ENCODE peak calls at places on chromosomes 1 and 21, in nine cellular contexts. F is GM23248, U is left ventricle myocardium inferior, K is tibial artery, A is ascending aorta, H is prostate gland, N is heart right ventricle, I is AG10803, J is heart left ventricle. X is an unnamed sample.

GRCh38 chr1:224406216-224406615 is 28.4 kb downstream of the WDR26 start:
- DNase-seq in F (peak), U (no peak), K (no peak), A (no peak), H (no peak), N (no peak), I (peak), J (no peak), X (no peak)

GRCh38 chr1:24584103-24584764 is 28.3 kb downstream of the NCMAP start:
- DNase-seq in F (no peak), U (peak), K (no peak), A (no peak), H (no peak), N (no peak), I (no peak), J (peak), X (peak)

GRCh38 chr1:85581802-85582686 is 1.5 kb downstream of the CCN1 start:
- DNase-seq in F (peak), U (peak), K (no peak), A (no peak), H (peak), N (no peak), I (peak), J (peak), X (peak)

GRCh38 chr1:27538793-27539192 is 48.8 kb upstream of the WASF2 start:
- DNase-seq in F (peak), U (no peak), K (no peak), A (no peak), H (no peak), N (no peak), I (peak), J (no peak), X (no peak)

GRCh38 chr1:119469741-119470140 is 37.3 kb upstream of the HSD3B1 start:
- DNase-seq in F (no peak), U (no peak), K (no peak), A (no peak), H (no peak), N (no peak), I (no peak), J (no peak), X (no peak)

GRCh38 chr1:108852141-108852540 is 4.8 kb downstream of the AKNAD1 start:
- DNase-seq in F (peak), U (no peak), K (no peak), A (no peak), H (no peak), N (no peak), I (peak), J (no peak), X (no peak)

GRCh38 chr1:171781167-171781875 is at the start of gene METTL13:
- DNase-seq in F (peak), U (peak), K (peak), A (peak), H (peak), N (peak), I (peak), J (peak), X (peak)

GRCh38 chr1:37831109-37831508 is 23.1 kb upstream of the YRDC start:
- DNase-seq in F (no peak), U (no peak), K (no peak), A (no peak), H (no peak), N (no peak), I (no peak), J (no peak), X (no peak)

GRCh38 chr1:75514270-75514669 is 96.6 kb downstream of the SLC44A5 start:
- DNase-seq in F (peak), U (no peak), K (no peak), A (no peak), H (no peak), N (no peak), I (no peak), J (no peak), X (no peak)

GRCh38 chr1:46659307-46659870 is 8.8 kb downstream of the ATPAF1 start:
- DNase-seq in F (no peak), U (no peak), K (no peak), A (no peak), H (no peak), N (no peak), I (no peak), J (no peak), X (no peak)

GRCh38 chr1:94542088-94542671 is 621 bp upstream of the F3 start:
- DNase-seq in F (peak), U (peak), K (peak), A (no peak), H (no peak), N (peak), I (peak), J (peak), X (peak)

GRCh38 chr1:232844791-232845190 is 39.6 kb downstream of the MAP10 start:
- DNase-seq in F (peak), U (no peak), K (no peak), A (no peak), H (no peak), N (no peak), I (peak), J (no peak), X (no peak)

GRCh38 chr1:223230161-223230881 is 87.3 kb upstream of the TLR5 start:
- DNase-seq in F (peak), U (no peak), K (no peak), A (no peak), H (no peak), N (no peak), I (peak), J (no peak), X (no peak)

GRCh38 chr1:226628624-226629155 is 80.1 kb downstream of the STUM start:
- DNase-seq in F (no peak), U (no peak), K (peak), A (peak), H (no peak), N (no peak), I (no peak), J (no peak), X (no peak)

GRCh38 chr1:175023043-175023921 is at the start of gene MRPS14:
- DNase-seq in F (peak), U (peak), K (peak), A (peak), H (peak), N (peak), I (peak), J (peak), X (peak)

GRCh38 chr1:184686540-184686939 is 68.1 kb downstream of the EDEM3 start:
- DNase-seq in F (no peak), U (no peak), K (peak), A (no peak), H (no peak), N (no peak), I (no peak), J (no peak), X (no peak)

GRCh38 chr1:39196244-39197215 is 8.0 kb upstream of the MACF1 start:
- DNase-seq in F (peak), U (no peak), K (no peak), A (no peak), H (no peak), N (no peak), I (peak), J (no peak), X (no peak)

GRCh38 chr1:186535388-186536133 is 74.6 kb upstream of the PDC start:
- DNase-seq in F (peak), U (no peak), K (no peak), A (no peak), H (no peak), N (no peak), I (peak), J (no peak), X (no peak)

GRCh38 chr1:181990730-181991129 is 70.8 kb downstream of the ZNF648 start:
- DNase-seq in F (no peak), U (no peak), K (no peak), A (no peak), H (no peak), N (no peak), I (no peak), J (no peak), X (no peak)

GRCh38 chr21:28832013-28832714 is 160.5 kb downstream of the LTN1 start:
- DNase-seq in F (peak), U (no peak), K (no peak), A (no peak), H (no peak), N (no peak), I (peak), J (no peak), X (no peak)

GRCh38 chr1:31299365-31299764 is 2.5 kb downstream of the ZCCHC17 start:
- DNase-seq in F (peak), U (no peak), K (no peak), A (no peak), H (no peak), N (no peak), I (peak), J (no peak), X (no peak)

GRCh38 chr1:228408869-228409805 is 2.5 kb upstream of the TRIM11 start:
- DNase-seq in F (no peak), U (no peak), K (no peak), A (no peak), H (no peak), N (no peak), I (no peak), J (no peak), X (no peak)

GRCh38 chr1:192983349-192983980 is 75.7 kb downstream of the UCHL5 start:
- DNase-seq in F (no peak), U (no peak), K (no peak), A (no peak), H (no peak), N (no peak), I (no peak), J (no peak), X (no peak)

GRCh38 chr1:65247419-65248359 is 61.7 kb upstream of the DNAJC6 start:
- DNase-seq in F (peak), U (no peak), K (no peak), A (no peak), H (no peak), N (no peak), I (peak), J (peak), X (no peak)

GRCh38 chr1:52633291-52633754 is 355 bp downstream of the SHISAL2A start:
- DNase-seq in F (peak), U (no peak), K (no peak), A (no peak), H (no peak), N (peak), I (no peak), J (no peak), X (no peak)

GRCh38 chr1:247411583-247412295 is 4.2 kb upstream of the NLRP3 start:
- DNase-seq in F (no peak), U (no peak), K (no peak), A (no peak), H (no peak), N (no peak), I (no peak), J (no peak), X (no peak)

GRCh38 chr1:100719490-100719889 is at the start of gene VCAM1:
- DNase-seq in F (no peak), U (no peak), K (no peak), A (no peak), H (no peak), N (no peak), I (no peak), J (peak), X (no peak)

GRCh38 chr1:29487291-29487690 is 251.0 kb downstream of the PTPRU start:
- DNase-seq in F (no peak), U (no peak), K (no peak), A (no peak), H (no peak), N (no peak), I (no peak), J (no peak), X (no peak)

GRCh38 chr21:16195896-16196443 is 466.2 kb downstream of the USP25 start:
- DNase-seq in F (peak), U (no peak), K (no peak), A (no peak), H (no peak), N (no peak), I (no peak), J (no peak), X (no peak)

GRCh38 chr1:160665330-160666078 is 18.7 kb upstream of the SLAMF1 start:
- DNase-seq in F (no peak), U (peak), K (no peak), A (no peak), H (no peak), N (peak), I (no peak), J (peak), X (peak)
- H3K4me3 ChIP-seq in F (no peak), U (no peak), K (no peak), A (no peak), H (no peak), N (no peak), I (no peak), J (no peak), X (no peak)

DNA sequence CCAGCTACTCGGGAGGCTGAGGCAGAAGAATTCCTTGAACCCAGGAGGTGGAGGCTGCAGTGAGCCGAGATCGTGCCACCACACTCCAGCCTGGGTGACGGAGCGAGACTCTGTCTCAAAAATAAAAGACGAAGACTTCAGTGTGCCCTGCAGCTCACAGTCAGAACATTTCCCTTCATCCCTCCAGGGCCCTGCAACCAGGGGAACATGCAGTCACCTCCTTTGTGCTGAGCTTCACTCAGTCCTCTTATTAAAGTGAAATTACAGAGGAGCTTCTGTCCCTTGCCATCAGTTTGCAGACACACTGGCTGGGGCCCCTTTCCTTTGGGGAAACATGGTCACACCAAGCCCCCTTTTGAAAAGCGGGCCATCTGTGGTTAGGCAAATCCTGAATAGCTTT is 24.2 kb downstream of the FHAD1 start:
- DNase-seq in F (no peak), U (no peak), K (no peak), A (no peak), H (no peak), N (no peak), I (no peak), J (no peak), X (no peak)
- H3K4me3 ChIP-seq in F (no peak), U (no peak), K (no peak), A (no peak), H (no peak), N (no peak), I (no peak), J (no peak), X (no peak)

DNA sequence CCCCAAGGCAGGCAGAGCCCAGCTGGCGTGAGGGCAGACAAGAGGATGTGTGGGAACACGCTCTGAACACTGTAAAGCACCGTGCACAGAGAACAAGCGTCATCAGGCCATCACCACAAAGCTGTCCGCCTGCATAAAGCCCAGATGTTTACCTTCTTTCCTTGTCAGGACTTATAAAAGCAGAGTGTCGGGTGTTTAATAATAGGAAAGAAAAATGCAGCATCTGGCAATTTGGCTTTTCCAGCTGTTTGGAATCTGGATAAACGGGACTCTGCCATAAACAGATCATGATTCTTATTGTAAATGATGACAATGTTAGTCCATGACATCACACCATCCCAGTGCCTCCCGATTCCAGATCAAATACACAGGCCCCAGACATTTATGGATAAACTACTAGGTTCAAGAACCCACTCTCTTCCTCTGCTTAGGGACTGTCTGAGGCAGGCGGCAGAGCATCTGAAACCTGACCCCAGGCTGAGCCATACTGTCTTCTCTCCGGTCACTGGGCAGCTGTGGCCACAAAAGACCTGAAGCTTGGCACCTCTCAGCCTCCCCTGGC is 4.2 kb downstream of the GLIS1 start:
- DNase-seq in F (peak), U (no peak), K (no peak), A (no peak), H (no peak), N (no peak), I (peak), J (no peak), X (no peak)
- H3K4me3 ChIP-seq in F (no peak), U (no peak), K (no peak), A (no peak), H (no peak), N (no peak), I (no peak), J (no peak), X (no peak)

GRCh38 chr1:111506561-111506960 is 3.1 kb upstream of the ADORA3 start:
- DNase-seq in F (no peak), U (no peak), K (no peak), A (no peak), H (no peak), N (no peak), I (no peak), J (no peak), X (no peak)
- H3K4me3 ChIP-seq in F (no peak), U (no peak), K (no peak), A (no peak), H (no peak), N (no peak), I (no peak), J (no peak), X (no peak)

GRCh38 chr1:167631987-167632680 is 2.1 kb downstream of the RCSD1 start:
- DNase-seq in F (no peak), U (no peak), K (no peak), A (no peak), H (no peak), N (no peak), I (no peak), J (peak), X (no peak)

GRCh38 chr1:167630568-167631385 is 745 bp downstream of the RCSD1 start:
- DNase-seq in F (no peak), U (no peak), K (no peak), A (no peak), H (no peak), N (no peak), I (no peak), J (no peak), X (no peak)

GRCh38 chr1:167633258-167633944 is 3.4 kb downstream of the RCSD1 start:
- DNase-seq in F (no peak), U (no peak), K (no peak), A (no peak), H (no peak), N (no peak), I (no peak), J (no peak), X (no peak)

GRCh38 chr1:167629681-167630567 is at the start of gene RCSD1:
- DNase-seq in F (peak), U (peak), K (no peak), A (no peak), H (no peak), N (peak), I (no peak), J (peak), X (no peak)

DNA sequence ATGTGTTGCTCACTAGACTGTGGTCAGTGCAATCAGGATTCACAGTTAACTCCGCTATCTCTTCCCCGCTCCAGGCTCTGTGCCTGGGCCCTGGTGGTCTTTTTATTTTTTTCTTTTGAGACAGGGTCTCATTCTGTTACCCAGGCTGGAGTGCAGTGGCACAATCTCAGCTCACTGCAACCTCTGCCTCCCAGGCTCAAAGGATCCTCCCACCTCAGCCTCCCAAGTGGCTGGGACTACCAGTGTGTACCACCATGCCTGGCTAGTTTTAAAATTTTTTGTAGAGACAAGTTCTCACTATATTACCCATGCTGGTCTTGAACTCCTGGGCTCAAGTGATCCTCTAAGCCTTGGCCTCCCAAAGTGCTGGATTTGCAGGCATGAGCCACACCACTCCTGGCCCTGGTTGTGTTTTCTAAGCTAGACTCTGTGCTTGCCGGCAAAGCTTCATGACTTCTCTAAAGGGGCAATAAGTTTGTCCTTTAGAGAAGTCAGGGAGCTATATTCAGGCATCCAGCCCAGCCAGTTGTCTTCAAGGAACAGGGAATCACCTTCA is 1.4 kb downstream of the RCSD1 start:
- DNase-seq in F (no peak), U (no peak), K (no peak), A (no peak), H (no peak), N (no peak), I (no peak), J (no peak), X (no peak)
- H3K4me3 ChIP-seq in F (no peak), U (peak), K (peak), A (peak), H (peak), N (peak), I (no peak), J (peak), X (no peak)

DNA sequence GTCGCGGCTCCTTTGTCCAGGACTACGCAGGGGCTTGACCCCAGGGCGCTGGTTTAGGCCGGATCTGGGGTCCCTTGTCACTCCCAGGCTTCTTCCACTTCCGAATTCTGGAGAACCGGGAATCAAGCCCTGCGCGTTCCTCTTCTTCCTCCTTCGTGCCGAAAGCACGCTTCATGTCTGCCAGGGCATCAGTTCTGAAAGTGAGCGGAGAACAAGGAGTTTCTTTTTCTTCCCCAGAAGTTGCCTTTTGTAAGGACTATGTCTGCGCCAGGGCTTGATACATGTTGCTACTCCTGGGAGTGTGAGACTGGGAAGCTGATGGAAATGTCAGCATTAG is 196.0 kb upstream of the LMO4 start:
- DNase-seq in F (no peak), U (no peak), K (no peak), A (no peak), H (no peak), N (no peak), I (no peak), J (no peak), X (no peak)
- H3K4me3 ChIP-seq in F (no peak), U (peak), K (no peak), A (peak), H (peak), N (peak), I (no peak), J (peak), X (no peak)